ENCODE peak calls at places on chromosome 16, in four cellular contexts. A is fibroblast of pulmonary artery, E is HFFc6, Z is astrocyte of the spinal cord. R is an unnamed sample.

GRCh38 chr16:57944961-57945739 is 25.8 kb downstream of the CNGB1 start:
- DNase-seq in A (no peak), E (no peak), Z (no peak), R (no peak)

GRCh38 chr16:57374067-57374534 is 1.8 kb downstream of the CX3CL1 start:
- DNase-seq in A (peak), E (no peak), Z (no peak), R (no peak)

GRCh38 chr16:50538411-50539052 is 9.7 kb upstream of the NKD1 start:
- DNase-seq in A (no peak), E (no peak), Z (no peak), R (no peak)

GRCh38 chr16:4833584-4833983 is 13.5 kb downstream of the GLYR1 start:
- DNase-seq in Z (no peak), E (no peak), A (no peak), R (no peak)

GRCh38 chr16:68299571-68300453 is 10.9 kb downstream of the SLC7A6OS start:
- DNase-seq in A (no peak), Z (no peak), E (no peak), R (no peak)

GRCh38 chr16:90057738-90058173 is 19.4 kb downstream of the PRDM7 start:
- DNase-seq in E (peak), A (peak), Z (peak), R (peak)

GRCh38 chr16:70276392-70276791 is 12.9 kb downstream of the AARS1 start:
- DNase-seq in A (no peak), E (no peak), Z (no peak), R (no peak)

GRCh38 chr16:26335236-26335809 is 643.6 kb downstream of the HS3ST4 start:
- DNase-seq in Z (no peak), E (no peak), A (no peak), R (no peak)

GRCh38 chr16:85833540-85833914 is 34.0 kb downstream of the COX4I1 start:
- DNase-seq in E (no peak), Z (no peak), A (no peak), R (no peak)

GRCh38 chr16:52265446-52265861 is 281.5 kb downstream of the TOX3 start:
- DNase-seq in A (no peak), E (no peak), Z (no peak), R (no peak)

GRCh38 chr16:64841071-64841470 is 280.8 kb downstream of the CDH11 start:
- DNase-seq in Z (peak), A (no peak), E (no peak), R (peak)

GRCh38 chr16:73171901-73172619 is 124.1 kb upstream of the ZFHX3 start:
- DNase-seq in E (no peak), Z (no peak), A (no peak), R (no peak)

GRCh38 chr16:3819741-3820724 is 60.5 kb downstream of the CREBBP start:
- DNase-seq in Z (peak), A (peak), E (peak), R (peak)

GRCh38 chr16:19559242-19559910 is 3.9 kb downstream of the VPS35L start:
- DNase-seq in Z (peak), E (peak), A (peak), R (peak)

GRCh38 chr16:81545470-81546175 is 101.0 kb downstream of the CMIP start:
- DNase-seq in E (no peak), Z (no peak), A (no peak), R (no peak)

GRCh38 chr16:48284772-48285409 is 37.6 kb upstream of the ABCC11 start:
- DNase-seq in E (no peak), Z (no peak), A (no peak), R (no peak)

GRCh38 chr16:79146-80054 is 1.4 kb downstream of the MPG start:
- DNase-seq in E (no peak), Z (no peak), A (peak), R (peak)

GRCh38 chr16:85648782-85649181 is 35.7 kb downstream of the GSE1 start:
- DNase-seq in E (no peak), Z (no peak), A (no peak), R (no peak)

GRCh38 chr16:86228713-86229112 is 281.6 kb upstream of the FOXF1 start:
- DNase-seq in E (no peak), A (no peak), Z (no peak), R (no peak)

GRCh38 chr16:2497641-2498040 is 16.1 kb upstream of the ATP6V0C start:
- DNase-seq in Z (no peak), E (no peak), A (no peak), R (no peak)

GRCh38 chr16:2977440-2977839 is 2.8 kb downstream of the PKMYT1 start:
- DNase-seq in A (no peak), E (no peak), Z (no peak), R (no peak)

GRCh38 chr16:82061861-82062525 is 26.9 kb downstream of the HSD17B2 start:
- DNase-seq in E (peak), Z (peak), A (peak), R (peak)

GRCh38 chr16:48386559-48387312 is 1.5 kb upstream of the SIAH1 start:
- DNase-seq in A (no peak), Z (no peak), E (no peak), R (no peak)

GRCh38 chr16:12611916-12612597 is 191.6 kb downstream of the CPPED1 start:
- DNase-seq in A (no peak), E (no peak), Z (no peak), R (no peak)

GRCh38 chr16:47096297-47096696 is 47.4 kb downstream of the NETO2 start:
- DNase-seq in A (peak), E (no peak), Z (no peak), R (no peak)

GRCh38 chr16:54935411-54936085 is 4.9 kb downstream of the IRX5 start:
- DNase-seq in Z (peak), A (no peak), E (no peak), R (no peak)

GRCh38 chr16:47578573-47578972 is 117.4 kb downstream of the PHKB start:
- DNase-seq in A (peak), E (peak), Z (no peak), R (peak)

GRCh38 chr16:12059216-12059769 is 82.8 kb downstream of the SNX29 start:
- DNase-seq in E (no peak), A (no peak), Z (no peak), R (peak)

GRCh38 chr16:745739-746138 is 4.9 kb upstream of the CIAO3 start:
- DNase-seq in E (no peak), Z (no peak), A (no peak), R (no peak)

GRCh38 chr16:1902547-1903219 is 15.5 kb downstream of the HS3ST6 start:
- DNase-seq in A (no peak), E (no peak), Z (no peak), R (no peak)

GRCh38 chr16:73047221-73047535 is 750 bp downstream of the ZFHX3 start:
- DNase-seq in Z (no peak), E (peak), A (peak), R (peak)

GRCh38 chr16:79360267-79360666 is 240.3 kb downstream of the MAF start:
- DNase-seq in E (no peak), Z (no peak), A (no peak), R (no peak)

GRCh38 chr16:11742041-11742535 is 569 bp downstream of the TXNDC11 start:
- DNase-seq in Z (peak), E (no peak), A (no peak), R (no peak)

GRCh38 chr16:68331879-68332410 is 21.1 kb downstream of the PRMT7 start:
- DNase-seq in Z (peak), E (peak), A (no peak), R (peak)

GRCh38 chr16:85655216-85656129 is 33.3 kb downstream of the GINS2 start:
- DNase-seq in A (no peak), E (no peak), Z (no peak), R (no peak)

GRCh38 chr16:66324785-66325184 is 41.7 kb upstream of the CDH5 start:
- DNase-seq in A (peak), E (peak), Z (no peak), R (peak)
- TF ChIP-seq CTCF in A (peak), E (peak), Z (peak), R (no peak)

GRCh38 chr16:49466529-49466831 is 92.9 kb downstream of the C16orf78 start:
- DNase-seq in Z (no peak), E (no peak), A (no peak), R (no peak)
- TF ChIP-seq CTCF in Z (no peak), E (no peak), A (no peak), R (no peak)

GRCh38 chr16:14284371-14284770 is 213.3 kb downstream of the MRTFB start:
- DNase-seq in Z (no peak), E (no peak), A (no peak), R (no peak)

GRCh38 chr16:14286381-14287230 is 215.5 kb downstream of the MRTFB start:
- DNase-seq in Z (peak), E (no peak), A (peak), R (no peak)

GRCh38 chr16:14283786-14284185 is 212.7 kb downstream of the MRTFB start:
- DNase-seq in A (no peak), Z (no peak), E (no peak), R (no peak)

GRCh38 chr16:14285542-14286380 is 214.6 kb downstream of the MRTFB start:
- DNase-seq in E (peak), A (peak), Z (peak), R (peak)

DNA sequence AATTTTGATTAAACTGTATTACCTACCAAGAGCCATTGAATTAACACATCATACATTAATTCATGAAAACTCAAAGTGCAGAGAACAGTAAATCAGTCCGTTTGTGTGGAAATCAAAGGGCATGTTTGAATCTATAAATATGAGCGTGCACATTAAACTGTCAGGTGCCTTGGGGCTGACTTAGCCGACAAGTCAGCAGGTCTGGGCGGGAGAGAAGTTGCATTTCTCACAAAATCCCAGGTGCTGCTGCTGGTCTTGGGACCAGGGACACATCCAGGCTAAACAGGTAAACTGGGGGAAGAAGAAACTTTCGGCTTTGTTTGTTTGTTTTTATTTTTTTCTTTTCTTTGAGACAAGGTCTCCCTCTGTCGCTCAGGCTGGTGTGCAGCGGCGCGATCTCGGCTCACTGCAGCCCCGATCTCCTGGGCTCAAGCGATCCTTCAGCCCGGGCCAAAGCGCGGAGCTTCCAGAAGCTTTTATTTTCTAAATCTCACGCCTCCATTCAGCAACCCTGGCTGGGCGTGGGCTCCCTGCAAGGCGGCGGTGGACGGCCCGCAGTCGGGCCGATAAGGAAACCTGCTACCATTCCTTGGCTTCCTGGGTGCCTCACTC is 213.9 kb downstream of the MRTFB start:
- DNase-seq in Z (peak), E (peak), A (peak), R (peak)
- TF ChIP-seq CTCF in Z (peak), E (peak), A (peak), R (peak)

GRCh38 chr16:30557397-30557949 is 701 bp downstream of the ZNF764 start:
- DNase-seq in Z (no peak), A (no peak), E (no peak), R (no peak)
- TF ChIP-seq CTCF in Z (no peak), A (no peak), E (no peak), R (no peak)